ENCODE peak calls at places on chromosomes 7 and 10, in seven cellular contexts. D is fibroblast of the aortic adventitia, N is fibroblast of lung, R is upper lobe of left lung, Z is fibroblast of pulmonary artery, S is Peyer's patch, P is lower lobe of right lung. Q is an unnamed sample.

GRCh38 chr7:29488977-29489376 is 74.7 kb upstream of the PRR15 start:
- DNase-seq in D (peak; percentile 97), N (peak; percentile 94), R (no peak), Z (peak; percentile 92), S (no peak), P (no peak), Q (peak; percentile 35)

GRCh38 chr7:13628231-13629001 is 361.1 kb downstream of the ETV1 start:
- DNase-seq in D (peak; percentile 20), N (peak; percentile 68), R (no peak), Z (peak; percentile 52), S (no peak), P (no peak), Q (no peak)

GRCh38 chr7:151491859-151492258 is 27.8 kb downstream of the RHEB start:
- DNase-seq in D (peak; percentile 83), N (peak; percentile 94), R (no peak), Z (peak; percentile 83), S (no peak), P (no peak), Q (peak; percentile 75)

GRCh38 chr10:28783089-28783488 is 105.8 kb downstream of the BAMBI start:
- DNase-seq in D (no peak), N (no peak), R (no peak), Z (no peak), S (no peak), P (no peak), Q (no peak)

GRCh38 chr7:94928168-94928707 is 20.8 kb downstream of the PPP1R9A start:
- DNase-seq in D (no peak), N (no peak), R (no peak), Z (no peak), S (no peak), P (no peak), Q (no peak)

GRCh38 chr10:122126763-122127659 is 138.0 kb downstream of the TACC2 start:
- DNase-seq in D (peak; percentile 92), N (peak; percentile 97), R (peak; percentile 76), Z (peak; percentile 90), S (no peak), P (no peak), Q (peak; percentile 89)

GRCh38 chr10:44382131-44382858 is 2.6 kb downstream of the CXCL12 start:
- DNase-seq in D (peak; percentile 30), N (peak; percentile 43), R (no peak), Z (no peak), S (no peak), P (no peak), Q (no peak)

GRCh38 chr7:147013820-147014219 is 897.2 kb downstream of the CNTNAP2 start:
- DNase-seq in D (no peak), N (peak; percentile 13), R (no peak), Z (peak; percentile 84), S (no peak), P (no peak), Q (peak; percentile 42)

GRCh38 chr10:101563497-101564040 is 24.5 kb downstream of the POLL start:
- DNase-seq in D (no peak), N (no peak), R (no peak), Z (no peak), S (no peak), P (no peak), Q (no peak)

GRCh38 chr7:82347808-82348207 is 95.8 kb downstream of the CACNA2D1 start:
- DNase-seq in D (no peak), N (no peak), R (no peak), Z (no peak), S (no peak), P (no peak), Q (no peak)

GRCh38 chr7:46811529-46811928 is 770.4 kb downstream of the TNS3 start:
- DNase-seq in D (peak; percentile 95), N (peak; percentile 96), R (no peak), Z (peak; percentile 84), S (no peak), P (no peak), Q (peak; percentile 79)

GRCh38 chr7:128453836-128454804 is 1.6 kb upstream of the HILPDA start:
- DNase-seq in D (peak; percentile 93), N (peak; percentile 91), R (peak; percentile 75), Z (peak; percentile 96), S (peak; percentile 26), P (peak; percentile 72), Q (peak; percentile 91)

GRCh38 chr7:94654764-94655561 is 970 bp downstream of the SGCE start:
- DNase-seq in D (peak; percentile 68), N (peak; percentile 69), R (no peak), Z (peak; percentile 61), S (no peak), P (no peak), Q (peak; percentile 80)

GRCh38 chr10:69338133-69338456 is 59.8 kb downstream of the HK1 start:
- DNase-seq in D (no peak), N (no peak), R (peak; percentile 65), Z (no peak), S (no peak), P (peak; percentile 63), Q (no peak)
- H3K4me3 ChIP-seq in D (no peak overlapping the region), N (no peak overlapping the region), R (no peak overlapping the region), Z (no peak overlapping the region), S (no peak overlapping the region), P (peak overlapping the region; percentile 9), Q (no peak overlapping the region)

GRCh38 chr7:24057243-24057642 is 226.7 kb upstream of the NPY start:
- DNase-seq in D (no peak), N (no peak), R (no peak), Z (no peak), S (no peak), P (no peak), Q (no peak)
- TF ChIP-seq CTCF in D (peak; percentile 18), N (peak; percentile 7), R (no peak), Z (no peak), S (no peak), P (no peak), Q (peak; percentile 20)

DNA sequence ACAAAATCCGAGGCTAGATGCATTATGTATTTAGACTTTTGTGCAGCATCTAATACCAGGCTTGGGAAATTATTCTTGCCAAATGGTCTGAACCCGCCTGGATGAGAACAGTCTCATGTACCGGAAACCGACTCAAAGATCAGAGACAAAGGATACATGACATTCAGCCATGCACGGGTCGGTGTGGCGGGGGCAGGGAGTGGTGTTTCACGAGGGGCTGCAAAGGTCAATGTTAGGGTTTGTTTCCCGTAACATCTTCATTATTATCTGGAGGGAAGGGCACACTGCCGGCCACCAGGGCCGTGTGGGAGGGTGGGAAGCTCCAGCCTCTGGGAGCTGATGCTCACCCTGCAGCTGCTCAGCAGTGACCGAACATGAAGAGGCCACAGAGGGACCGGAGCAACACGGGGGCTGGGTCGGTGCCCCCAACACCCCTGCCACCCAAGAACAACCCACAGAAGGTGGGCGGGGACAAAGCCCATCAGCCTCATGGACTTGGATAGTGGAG is 23.1 kb downstream of the CNPY1 start:
- DNase-seq in D (no peak), N (no peak), R (no peak), Z (no peak), S (no peak), P (no peak), Q (no peak)
- H3K4me3 ChIP-seq in D (no peak overlapping the region), N (no peak overlapping the region), R (no peak overlapping the region), Z (no peak overlapping the region), S (no peak overlapping the region), P (no peak overlapping the region), Q (no peak overlapping the region)

DNA sequence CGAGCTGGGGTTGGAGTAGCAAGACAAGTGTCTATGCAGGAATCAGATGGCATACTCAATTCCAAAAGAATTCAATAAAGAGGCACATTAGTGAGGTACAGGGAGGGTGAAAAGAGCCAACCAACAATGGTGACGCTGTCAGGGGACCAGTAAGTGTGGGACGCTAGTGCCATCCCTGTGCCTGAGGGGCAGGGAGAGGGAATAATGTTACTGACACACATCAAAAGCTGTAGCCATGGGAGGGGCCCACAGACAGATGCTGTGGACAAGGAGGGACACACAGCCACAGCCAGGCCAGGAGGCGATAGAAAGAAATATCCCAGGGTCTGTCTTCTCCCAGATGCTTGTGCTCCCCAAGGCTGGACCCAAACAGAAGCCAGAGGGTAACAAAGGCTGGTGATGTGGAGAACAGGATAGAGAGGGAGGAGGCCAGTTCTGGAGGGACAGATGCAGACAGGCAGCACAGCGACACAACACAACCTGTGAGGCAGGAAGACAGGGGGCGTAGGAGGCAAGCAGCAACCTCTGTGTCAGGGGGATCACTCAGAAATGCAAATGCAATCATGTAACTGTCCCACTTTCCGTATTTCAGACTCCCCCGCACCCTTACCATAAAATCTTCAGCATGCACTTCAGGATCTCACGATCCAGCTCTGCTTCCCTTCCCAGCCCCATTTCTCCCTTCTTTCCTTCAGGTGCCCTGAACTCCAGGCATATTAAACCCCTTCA is 240.5 kb upstream of the FZD8 start:
- DNase-seq in D (no peak), N (no peak), R (no peak), Z (no peak), S (no peak), P (no peak), Q (no peak)
- TF ChIP-seq CTCF in D (no peak), N (no peak), R (no peak), Z (no peak), S (no peak), P (no peak), Q (no peak)

DNA sequence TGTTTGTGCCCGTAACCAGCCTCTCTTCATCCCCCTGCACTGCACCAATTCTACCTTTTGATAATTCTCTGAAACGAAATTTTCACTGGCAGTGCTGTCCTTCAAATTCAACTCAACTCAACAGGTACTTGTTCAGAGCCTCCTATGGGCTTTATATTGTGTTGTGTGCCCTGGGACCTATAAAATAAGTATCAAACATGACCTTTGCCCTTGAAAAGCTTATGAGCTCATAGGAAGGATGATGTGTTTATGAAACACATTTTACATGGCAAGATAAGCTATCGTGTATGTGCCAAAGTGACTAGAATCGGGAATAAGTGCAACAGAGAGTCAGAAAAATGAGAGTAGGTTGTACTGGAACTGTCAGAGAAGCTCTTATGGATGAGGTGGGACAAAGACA is 923.5 kb downstream of the LRMDA start:
- DNase-seq in D (no peak), N (no peak), R (no peak), Z (no peak), S (no peak), P (no peak), Q (no peak)
- H3K4me3 ChIP-seq in D (no peak overlapping the region), N (no peak overlapping the region), R (no peak overlapping the region), Z (no peak overlapping the region), S (no peak overlapping the region), P (no peak overlapping the region), Q (no peak overlapping the region)

Q was measured in astrocyte of the cerebellum.